ENCODE peak calls at places on chromosomes 4 and X, in ten cellular contexts. H is activated CD8-positive, alpha-beta memory T cell treated with anti-CD3 and anti-CD28 coated beads, Interleukin-2, amount 50 U/mL, for 4 hours; X is pulmonary artery endothelial cell; M is NCI-H345; Z is GM19239; S is activated naive CD8-positive, alpha-beta T cell treated with anti-CD3 and anti-CD28 coated beads, Interleukin-2, amount 10 ng/mL, durations not matched to agents 7 days and 5 days; G is stimulated activated CD8-positive, alpha-beta memory T cell treated with anti-CD3 and anti-CD28 coated beads, Interleukin-12 subunit alpha, Interleukin-12 subunit beta, amount 100 ng/mL, for 4 hours; W is ovary; P is germinal center; O is activated T-helper 1 cell treated with Interleukin-2 at 50 U/mL for 16 hours. Q is an unnamed sample.

GRCh38 chr4:14188214-14188613 is 560.7 kb upstream of the BOD1L1 start:
- DNase-seq in X (no peak), M (no peak), W (no peak), H (no peak), P (no peak), O (no peak), S (no peak), Z (no peak), G (no peak), Q (no peak)

GRCh38 chr4:118790544-118790943 is 45.4 kb downstream of the SEC24D start:
- DNase-seq in O (no peak), X (no peak), Z (no peak), W (no peak), S (no peak), H (no peak), P (no peak), M (no peak), G (no peak), Q (no peak)

GRCh38 chr4:13966241-13967195 is 339.0 kb upstream of the BOD1L1 start:
- DNase-seq in X (peak), Z (no peak), M (no peak), P (no peak), W (no peak), H (no peak), O (no peak), S (no peak), G (no peak), Q (no peak)

GRCh38 chrX:129576539-129576938 is 36.5 kb downstream of the OCRL start:
- DNase-seq in G (no peak), X (no peak), O (no peak), Z (no peak), S (no peak), H (no peak), P (no peak), W (no peak), M (no peak), Q (no peak)

GRCh38 chrX:50988649-50989048 is 78.1 kb downstream of the BMP15 start:
- DNase-seq in H (no peak), Z (no peak), S (no peak), G (no peak), M (no peak), W (peak), X (peak), P (no peak), O (no peak), Q (no peak)

GRCh38 chrX:8864151-8864550 is 63.0 kb upstream of the FAM9A start:
- DNase-seq in H (no peak), X (no peak), G (no peak), P (no peak), M (peak), S (no peak), O (no peak), W (no peak), Z (no peak), Q (no peak)

GRCh38 chrX:39835776-39836175 is 262.0 kb downstream of the BCOR start:
- DNase-seq in P (no peak), X (no peak), O (no peak), Z (no peak), G (no peak), M (no peak), S (no peak), H (no peak), W (no peak), Q (no peak)

GRCh38 chr4:102219143-102219542 is 126.1 kb downstream of the SLC39A8 start:
- DNase-seq in H (no peak), W (no peak), S (no peak), O (no peak), P (no peak), M (peak), Z (no peak), G (no peak), X (no peak), Q (no peak)

GRCh38 chrX:72620550-72621145 is 48.0 kb upstream of the HDAC8 start:
- DNase-seq in P (no peak), Z (no peak), G (peak), M (no peak), S (no peak), W (peak), X (peak), O (no peak), H (no peak), Q (no peak)

GRCh38 chrX:121195719-121196118 is 148.3 kb downstream of the GLUD2 start:
- DNase-seq in X (no peak), Z (no peak), O (no peak), P (no peak), W (no peak), M (no peak), H (no peak), S (no peak), G (no peak), Q (no peak)

GRCh38 chr4:108396900-108397299 is 223.5 kb upstream of the RPL34 start:
- DNase-seq in H (no peak), M (no peak), X (no peak), S (no peak), O (no peak), P (no peak), G (no peak), W (no peak), Z (no peak), Q (no peak)

GRCh38 chrX:129640737-129641136 is 14.0 kb downstream of the APLN start:
- DNase-seq in H (no peak), M (no peak), S (no peak), P (no peak), X (no peak), G (no peak), W (no peak), O (no peak), Z (no peak), Q (no peak)

GRCh38 chr4:177242651-177243296 is 66.9 kb upstream of the NEIL3 start:
- DNase-seq in H (no peak), M (no peak), W (no peak), X (no peak), S (no peak), Z (no peak), P (no peak), G (no peak), O (no peak), Q (no peak)

GRCh38 chr4:4387531-4388311 is 819 bp downstream of the NSG1 start:
- DNase-seq in S (peak), O (no peak), M (peak), G (no peak), X (no peak), W (no peak), H (peak), P (no peak), Z (no peak), Q (no peak)

GRCh38 chr4:78551420-78552351 is at the start of gene ANXA3:
- DNase-seq in O (no peak), Z (peak), X (no peak), W (no peak), H (no peak), P (peak), S (peak), M (peak), G (no peak), Q (peak)

GRCh38 chr4:112167790-112168189 is 22.5 kb downstream of the FAM241A start:
- DNase-seq in M (no peak), H (peak), W (no peak), G (no peak), S (no peak), O (no peak), P (no peak), X (no peak), Z (no peak), Q (no peak)

GRCh38 chr4:54233128-54233696 is 4.1 kb downstream of the PDGFRA start:
- DNase-seq in X (no peak), P (peak), G (peak), H (peak), M (peak), S (peak), Z (peak), O (peak), W (peak), Q (peak)

GRCh38 chr4:168863719-168864632 is 146.1 kb downstream of the CBR4 start:
- DNase-seq in W (no peak), H (no peak), Z (no peak), P (no peak), O (no peak), S (no peak), G (no peak), X (no peak), M (no peak), Q (no peak)

GRCh38 chr4:38366451-38366850 is 297.5 kb upstream of the KLF3 start:
- DNase-seq in Z (no peak), W (peak), X (no peak), S (no peak), G (no peak), M (no peak), H (no peak), P (no peak), O (no peak), Q (no peak)

GRCh38 chrX:110743679-110744340 is 51.8 kb downstream of the CHRDL1 start:
- DNase-seq in S (no peak), G (no peak), W (no peak), H (no peak), X (no peak), P (no peak), M (no peak), Z (no peak), O (no peak), Q (no peak)

GRCh38 chr4:73404042-73404441 is at the start of gene ALB:
- DNase-seq in G (no peak), P (no peak), O (no peak), S (no peak), W (no peak), Z (no peak), M (no peak), H (no peak), X (no peak), Q (no peak)

GRCh38 chrX:24002167-24002566 is 24.8 kb downstream of the KLHL15 start:
- DNase-seq in W (no peak), S (no peak), P (no peak), H (no peak), M (no peak), G (no peak), O (no peak), Z (no peak), X (no peak), Q (no peak)

GRCh38 chrX:119685225-119686066 is 7.5 kb downstream of the SEPTIN6 start:
- DNase-seq in O (no peak), Z (no peak), G (no peak), P (no peak), H (peak), W (no peak), S (no peak), X (no peak), M (peak), Q (no peak)

GRCh38 chr4:10582059-10582686 is 102.4 kb downstream of the CLNK start:
- DNase-seq in X (peak), S (no peak), M (peak), Z (no peak), P (peak), W (peak), G (no peak), O (no peak), H (no peak), Q (no peak)

GRCh38 chrX:133985164-133986007 is at the start of gene GPC3:
- DNase-seq in G (peak), P (peak), Z (peak), W (peak), X (no peak), S (peak), H (peak), O (no peak), M (peak), Q (peak)

GRCh38 chrX:40314070-40314469 is 216.3 kb upstream of the BCOR start:
- DNase-seq in X (no peak), M (no peak), Z (no peak), H (no peak), O (no peak), S (no peak), P (no peak), G (no peak), W (no peak), Q (no peak)

GRCh38 chrX:74613350-74614192 is 853 bp downstream of the RLIM start:
- DNase-seq in M (peak), P (peak), O (no peak), G (no peak), S (no peak), W (peak), X (no peak), Z (no peak), H (no peak), Q (no peak)

GRCh38 chr4:97453186-97453585 is 690.1 kb downstream of the STPG2 start:
- DNase-seq in W (no peak), G (no peak), S (no peak), X (no peak), Z (no peak), M (no peak), O (no peak), H (no peak), P (no peak), Q (no peak)

GRCh38 chrX:123217077-123217476 is 33.0 kb downstream of the GRIA3 start:
- DNase-seq in S (no peak), G (no peak), P (no peak), W (peak), O (no peak), H (no peak), X (no peak), M (no peak), Z (no peak), Q (no peak)

GRCh38 chr4:15420642-15421041 is 7.2 kb upstream of the C1QTNF7 start:
- DNase-seq in G (no peak), H (no peak), P (no peak), M (no peak), X (no peak), O (no peak), S (no peak), Z (no peak), W (peak), Q (no peak)

GRCh38 chr4:20463176-20463430 is 211.4 kb downstream of the SLIT2 start:
- DNase-seq in Z (no peak), M (no peak), X (no peak), P (no peak), O (no peak), W (no peak), G (no peak), H (no peak), S (no peak), Q (no peak)

GRCh38 chr4:113020966-113021365 is 28.5 kb upstream of the ANK2 start:
- DNase-seq in G (no peak), O (no peak), Z (no peak), M (no peak), S (no peak), H (no peak), W (no peak), P (no peak), X (no peak), Q (no peak)

GRCh38 chr4:181957088-181957487 is 286.1 kb upstream of the TENM3 start:
- DNase-seq in Z (no peak), G (no peak), H (no peak), W (no peak), O (no peak), S (no peak), P (no peak), X (no peak), M (no peak), Q (no peak)

GRCh38 chr4:10024303-10024702 is 3.0 kb upstream of the SLC2A9 start:
- DNase-seq in O (no peak), S (no peak), M (no peak), X (no peak), G (no peak), W (no peak), Z (no peak), H (no peak), P (no peak), Q (no peak)

GRCh38 chr4:86261634-86262033 is 98.2 kb downstream of the MAPK10 start:
- DNase-seq in O (no peak), X (no peak), Z (no peak), P (no peak), S (no peak), M (no peak), H (no peak), W (no peak), G (no peak), Q (no peak)

Q was measured in activated B cell treated with CpG ODN at 0.5 μM for 24 hours.